ENCODE peak calls at places on chromosomes 13 and 19, in eight cellular contexts. P, B, J, E, H, G, L and O are unnamed samples.

GRCh38 chr19:11251217-11251616 is 11.1 kb downstream of the DOCK6 start:
- DNase-seq in H (no peak), E (no peak), P (no peak), G (no peak), L (no peak), J (no peak), B (no peak), O (no peak)

GRCh38 chr13:97352815-97353214 is 81.2 kb upstream of the RAP2A start:
- DNase-seq in L (no peak), G (no peak), E (no peak), J (no peak), P (no peak), B (peak; percentile 28), H (no peak), O (no peak)

GRCh38 chr19:34217952-34218817 is 36.2 kb upstream of the GARRE1 start:
- DNase-seq in H (no peak), B (peak; percentile 96), L (peak; percentile 82), G (peak; percentile 94), E (peak; percentile 78), P (no peak), J (peak; percentile 98), O (peak; percentile 95)

GRCh38 chr19:12448808-12449207 is 8.0 kb upstream of the ZNF443 start:
- DNase-seq in L (no peak), P (no peak), B (no peak), E (no peak), G (no peak), J (no peak), H (no peak), O (no peak)

GRCh38 chr19:17020380-17020779 is 6.2 kb downstream of the CPAMD8 start:
- DNase-seq in E (no peak), P (no peak), L (no peak), G (no peak), H (no peak), J (no peak), B (no peak), O (no peak)

GRCh38 chr13:43573361-43573740 is 213.4 kb downstream of the ENOX1 start:
- DNase-seq in B (peak; percentile 39), P (no peak), J (peak; percentile 5), E (no peak), H (no peak), L (no peak), G (no peak), O (no peak)

GRCh38 chr19:56140583-56141415 is at the start of gene ZNF444:
- DNase-seq in B (peak; percentile 100), E (peak; percentile 97), L (peak; percentile 99), P (peak; percentile 99), G (peak; percentile 98), H (peak; percentile 98), J (peak; percentile 100), O (peak; percentile 98)

GRCh38 chr13:106449096-106449495 is 86.4 kb downstream of the EFNB2 start:
- DNase-seq in G (no peak), B (no peak), P (no peak), E (no peak), L (no peak), H (no peak), J (no peak), O (no peak)

GRCh38 chr19:18232540-18233223 is 6.4 kb upstream of the PDE4C start:
- DNase-seq in J (no peak), L (no peak), G (no peak), P (peak; percentile 82), E (no peak), B (no peak), H (no peak), O (no peak)

GRCh38 chr13:108214511-108215383 is 589 bp downstream of the LIG4 start:
- DNase-seq in P (no peak), E (no peak), B (no peak), L (no peak), H (peak; percentile 15), J (no peak), G (no peak), O (no peak)

GRCh38 chr19:50465986-50466771 is 10.1 kb upstream of the EMC10 start:
- DNase-seq in L (no peak), G (no peak), H (no peak), P (no peak), B (no peak), J (no peak), E (no peak), O (no peak)

GRCh38 chr19:27657271-27658051 is 1555.5 kb downstream of the UQCRFS1 start:
- DNase-seq in G (no peak), J (no peak), E (no peak), L (no peak), B (no peak), P (no peak), H (no peak), O (no peak)

GRCh38 chr13:87677334-87678234 is 6.4 kb downstream of the SLITRK5 start:
- DNase-seq in P (peak; percentile 53), G (no peak), L (peak; percentile 14), H (no peak), J (peak; percentile 27), B (no peak), E (no peak), O (no peak)

GRCh38 chr19:1251233-1251502 is 2.8 kb downstream of the MIDN start:
- DNase-seq in G (peak; percentile 46), P (no peak), L (no peak), E (no peak), H (no peak), B (peak; percentile 78), J (peak; percentile 66), O (no peak)

GRCh38 chr19:20235156-20235555 is 68.1 kb downstream of the ZNF486 start:
- DNase-seq in B (no peak), G (no peak), E (no peak), H (no peak), J (no peak), L (no peak), P (no peak), O (no peak)

DNA sequence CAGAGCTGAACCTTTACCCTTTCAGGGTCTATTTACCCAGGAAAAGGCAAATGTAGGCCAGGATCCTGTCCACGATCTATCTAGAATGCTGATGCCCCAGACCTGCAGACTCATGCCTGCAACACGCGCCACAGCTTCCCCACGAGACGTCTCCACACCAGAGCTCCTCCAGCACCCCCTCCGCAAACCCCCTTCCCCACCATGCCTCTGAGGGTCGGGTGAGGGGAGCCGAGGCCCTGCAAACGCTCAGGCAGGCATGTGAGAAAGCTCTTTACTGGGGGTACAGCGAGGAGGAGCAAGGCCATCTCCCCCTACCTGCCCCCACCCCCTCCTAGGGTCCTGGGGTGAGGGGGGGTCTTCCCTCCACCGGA is 8.9 kb downstream of the DYRK1B start:
- DNase-seq in B (no peak), L (no peak), H (no peak), E (no peak), G (no peak), P (no peak), J (no peak), O (no peak)
- H3K4me3 ChIP-seq in B (no peak overlapping the region), L (no peak overlapping the region), H (no peak overlapping the region), E (peak overlapping the region; percentile 37), G (no peak overlapping the region), P (no peak overlapping the region), J (no peak overlapping the region), O (no peak overlapping the region)

GRCh38 chr19:46411088-46412033 is 2.0 kb downstream of the CCDC8 start:
- DNase-seq in H (no peak), B (no peak), P (no peak), G (no peak), L (no peak), J (no peak), E (no peak), O (no peak)
- H3K4me3 ChIP-seq in H (peak overlapping the region; percentile 54), B (peak overlapping the region; percentile 66), P (peak overlapping the region; percentile 83), G (no peak overlapping the region), L (no peak overlapping the region), J (peak overlapping the region; percentile 71), E (peak overlapping the region; percentile 37), O (peak overlapping the region; percentile 90)

GRCh38 chr19:28839455-28839854 is 373.5 kb downstream of the UQCRFS1 start:
- DNase-seq in P (no peak), B (no peak), G (no peak), J (no peak), E (no peak), H (no peak), L (no peak), O (no peak)

GRCh38 chr19:28836366-28836765 is 376.6 kb downstream of the UQCRFS1 start:
- DNase-seq in L (no peak), E (no peak), P (no peak), G (no peak), J (no peak), H (no peak), B (no peak), O (no peak)

GRCh38 chr19:28840891-28841290 is 372.1 kb downstream of the UQCRFS1 start:
- DNase-seq in G (no peak), E (no peak), J (no peak), B (no peak), L (no peak), P (no peak), H (no peak), O (no peak)

GRCh38 chr19:28841531-28841930 is 371.4 kb downstream of the UQCRFS1 start:
- DNase-seq in B (no peak), J (no peak), P (no peak), H (no peak), L (no peak), G (no peak), E (no peak), O (no peak)

GRCh38 chr19:28838909-28839308 is 374.0 kb downstream of the UQCRFS1 start:
- DNase-seq in H (no peak), P (no peak), L (no peak), G (no peak), J (no peak), B (no peak), E (no peak), O (no peak)
- H3K4me3 ChIP-seq in H (no peak overlapping the region), P (no peak overlapping the region), L (no peak overlapping the region), G (no peak overlapping the region), J (no peak overlapping the region), B (no peak overlapping the region), E (no peak overlapping the region), O (no peak overlapping the region)

GRCh38 chr19:42153606-42154405 is 21.6 kb upstream of the POU2F2 start:
- DNase-seq in L (no peak), E (no peak), G (no peak), B (no peak), J (no peak), H (no peak), P (no peak), O (no peak)

GRCh38 chr19:42154471-42155323 is 22.5 kb upstream of the POU2F2 start:
- DNase-seq in B (no peak), J (no peak), P (no peak), L (no peak), H (no peak), E (no peak), G (no peak), O (no peak)

GRCh38 chr19:42152285-42152684 is 20.0 kb upstream of the POU2F2 start:
- DNase-seq in E (no peak), H (no peak), G (no peak), J (no peak), P (no peak), L (no peak), B (no peak), O (no peak)

GRCh38 chr19:42151735-42152134 is 19.5 kb upstream of the POU2F2 start:
- DNase-seq in B (no peak), H (no peak), G (no peak), L (no peak), E (no peak), P (no peak), J (no peak), O (no peak)

DNA sequence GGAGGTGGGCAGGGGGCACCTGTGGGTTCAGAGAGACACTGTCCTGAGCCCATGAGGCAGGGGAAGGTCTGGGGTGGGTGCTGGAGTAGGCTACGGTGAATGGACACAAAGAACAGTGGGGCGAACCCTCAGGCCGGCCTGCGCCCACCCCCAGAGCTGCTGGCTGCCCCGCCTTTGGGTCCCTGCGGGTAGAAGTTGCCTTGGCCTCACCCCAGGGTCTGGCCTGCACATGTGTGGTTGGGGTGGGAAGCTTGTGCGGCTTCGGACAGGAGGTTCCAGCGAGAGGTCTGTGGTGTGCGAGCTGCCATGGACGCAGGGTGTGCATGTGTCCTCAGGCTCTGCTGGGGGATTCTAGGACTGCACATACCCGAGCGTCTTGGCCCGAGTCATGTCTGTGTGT is 20.6 kb upstream of the POU2F2 start:
- DNase-seq in H (no peak), B (no peak), E (no peak), J (no peak), G (no peak), L (no peak), P (no peak), O (no peak)
- H3K4me3 ChIP-seq in H (no peak overlapping the region), B (no peak overlapping the region), E (no peak overlapping the region), J (no peak overlapping the region), G (no peak overlapping the region), L (no peak overlapping the region), P (no peak overlapping the region), O (no peak overlapping the region)